ENCODE peak calls at places on chromosomes 13 and 19, in six cellular contexts. J is IMR-90, B is A549, L is heart left ventricle, N is prostate gland, O is suprapubic skin. G is an unnamed sample.

GRCh38 chr19:4969772-4970531 is 1.0 kb downstream of the KDM4B start:
- DNase-seq in J (no peak), B (no peak), L (no peak), N (no peak), O (no peak), G (no peak)

GRCh38 chr13:89214115-89214514 is 1542.9 kb downstream of the SLITRK5 start:
- DNase-seq in J (no peak), B (no peak), L (no peak), N (no peak), O (no peak), G (no peak)

GRCh38 chr13:112892759-112893569 is 76.0 kb upstream of the MCF2L start:
- DNase-seq in J (no peak), B (no peak), L (peak), N (no peak), O (no peak), G (peak)

GRCh38 chr13:28575200-28575599 is 80.3 kb upstream of the FLT1 start:
- DNase-seq in J (no peak), B (no peak), L (no peak), N (no peak), O (no peak), G (peak)

GRCh38 chr19:11963566-11964355 is 1.1 kb upstream of the ZNF763 start:
- DNase-seq in J (peak), B (no peak), L (peak), N (peak), O (peak), G (peak)

GRCh38 chr19:41928221-41928683 is at the start of gene ERFL:
- DNase-seq in J (no peak), B (no peak), L (no peak), N (no peak), O (no peak), G (no peak)

GRCh38 chr19:36573948-36574726 is 1.0 kb upstream of the ZNF529 start:
- DNase-seq in J (peak), B (no peak), L (no peak), N (no peak), O (no peak), G (peak)

GRCh38 chr19:40807147-40808020 is 8.4 kb downstream of the EGLN2 start:
- DNase-seq in J (no peak), B (peak), L (no peak), N (no peak), O (no peak), G (no peak)

GRCh38 chr19:383922-384800 is 24.8 kb downstream of the C2CD4C start:
- DNase-seq in J (no peak), B (no peak), L (peak), N (no peak), O (no peak), G (no peak)

DNA sequence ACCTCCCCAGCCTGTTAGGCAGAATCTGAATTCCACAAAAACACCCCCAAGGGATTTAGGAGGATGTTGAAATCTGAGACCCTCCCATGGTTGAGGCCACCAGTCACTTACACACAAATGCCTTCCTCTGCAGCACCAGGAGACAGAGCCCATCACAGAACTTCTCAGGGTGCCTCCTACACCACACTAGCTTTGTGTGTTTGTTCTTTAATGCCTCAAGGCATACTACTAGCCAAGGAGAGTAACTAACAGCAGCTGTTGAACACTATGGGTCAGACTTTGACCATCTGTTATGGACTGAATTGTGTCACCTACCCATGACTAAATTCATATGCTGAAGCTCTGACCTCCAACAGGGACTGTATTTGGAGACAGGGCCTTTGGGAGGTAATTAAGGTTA is 9.5 kb upstream of the MED26 start:
- DNase-seq in J (peak), B (no peak), L (no peak), N (no peak), O (no peak), G (no peak)
- H3K27ac ChIP-seq in J (no peak), B (no peak), L (no peak), N (no peak), O (no peak), G (no peak)

GRCh38 chr19:3210347-3211017 is 14.0 kb upstream of the CELF5 start:
- DNase-seq in J (no peak), B (peak), L (peak), N (no peak), O (no peak), G (peak)
- TF ChIP-seq POLR2A in J (no peak), B (no peak), L (no peak), N (no peak), O (no peak), G (no peak)

DNA sequence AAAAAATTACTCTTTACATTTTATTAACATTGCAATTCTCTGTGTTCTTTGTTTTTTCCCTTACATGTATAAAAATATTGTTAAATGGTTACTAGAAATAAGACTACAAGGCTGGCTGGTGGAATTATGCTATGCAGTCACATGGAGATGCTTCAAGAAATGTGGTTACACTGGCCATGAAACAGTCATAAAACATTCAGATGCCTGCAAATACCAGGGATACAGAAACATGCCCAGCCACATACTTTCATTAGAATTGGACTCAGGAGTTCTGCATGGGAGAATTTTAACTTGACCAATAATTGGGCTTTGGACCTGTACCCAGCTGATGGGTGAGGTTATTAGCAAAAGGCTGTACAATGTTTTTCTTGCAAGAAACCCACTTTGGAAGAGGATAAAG is 1407.7 kb upstream of the SLC10A2 start:
- DNase-seq in J (no peak), B (no peak), L (no peak), N (no peak), O (no peak), G (no peak)
- H3K4me3 ChIP-seq in J (no peak), B (no peak), L (no peak), N (no peak), O (no peak), G (no peak)

GRCh38 chr19:37909661-37910199 is 2.7 kb downstream of the SIPA1L3 start:
- DNase-seq in J (no peak), B (no peak), L (no peak), N (no peak), O (no peak), G (no peak)

GRCh38 chr19:37920591-37921450 is 13.8 kb downstream of the SIPA1L3 start:
- DNase-seq in J (no peak), B (no peak), L (no peak), N (no peak), O (no peak), G (no peak)

DNA sequence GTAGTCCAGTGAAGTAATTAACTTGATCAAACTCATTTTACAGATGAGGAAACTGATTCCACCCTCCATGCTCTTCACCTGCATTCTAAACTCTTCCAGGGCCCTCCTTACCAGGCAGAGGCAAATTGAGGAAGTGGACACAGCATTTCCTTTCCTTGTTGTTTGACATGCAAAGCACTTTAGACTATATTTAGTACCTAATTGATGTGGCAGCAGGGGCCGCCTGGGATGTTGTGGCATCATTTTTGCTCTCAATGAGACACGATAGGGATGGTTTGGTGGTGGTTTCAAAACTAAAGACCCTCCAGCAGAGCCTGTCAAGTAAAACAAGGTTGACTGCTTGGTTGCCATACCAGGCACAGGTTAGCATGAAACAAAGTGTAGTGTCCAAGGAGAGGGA is 7.9 kb downstream of the SIPA1L3 start:
- DNase-seq in J (no peak), B (no peak), L (no peak), N (no peak), O (no peak), G (no peak)
- H3K27ac ChIP-seq in J (no peak), B (no peak), L (no peak), N (no peak), O (no peak), G (peak)

DNA sequence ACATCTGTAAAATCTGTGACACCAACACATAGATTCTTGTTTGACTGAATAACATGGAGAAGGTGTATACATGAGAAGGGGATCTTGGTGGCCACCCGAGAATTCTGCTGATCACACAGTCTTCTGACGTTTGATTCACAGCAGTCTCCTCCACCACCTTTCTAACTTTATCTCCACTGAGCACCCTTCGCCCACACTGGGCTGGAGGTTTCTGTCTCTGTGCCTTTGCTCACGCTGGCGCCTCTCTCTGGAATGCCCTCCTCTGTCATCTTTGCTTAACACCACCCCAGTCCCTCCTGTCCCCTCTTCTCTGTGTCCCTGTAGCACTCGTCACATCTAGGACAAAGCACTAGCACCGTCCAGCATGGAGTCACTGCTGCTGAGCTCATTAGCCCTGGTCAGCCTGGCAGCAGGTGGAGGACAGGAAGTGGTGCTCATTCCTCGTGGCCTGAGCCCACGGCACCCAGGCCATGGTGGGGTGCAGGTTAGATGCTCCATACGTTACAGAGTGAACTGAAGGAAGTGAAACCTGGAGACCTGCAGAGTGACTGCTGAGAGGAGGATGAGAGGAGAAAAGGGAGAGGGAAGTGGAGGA is 384.6 kb downstream of the UQCRFS1 start:
- DNase-seq in J (no peak), B (no peak), L (no peak), N (no peak), O (no peak), G (no peak)
- TF ChIP-seq POLR2A in J (no peak), B (no peak), L (no peak), N (no peak), O (no peak), G (no peak)

DNA sequence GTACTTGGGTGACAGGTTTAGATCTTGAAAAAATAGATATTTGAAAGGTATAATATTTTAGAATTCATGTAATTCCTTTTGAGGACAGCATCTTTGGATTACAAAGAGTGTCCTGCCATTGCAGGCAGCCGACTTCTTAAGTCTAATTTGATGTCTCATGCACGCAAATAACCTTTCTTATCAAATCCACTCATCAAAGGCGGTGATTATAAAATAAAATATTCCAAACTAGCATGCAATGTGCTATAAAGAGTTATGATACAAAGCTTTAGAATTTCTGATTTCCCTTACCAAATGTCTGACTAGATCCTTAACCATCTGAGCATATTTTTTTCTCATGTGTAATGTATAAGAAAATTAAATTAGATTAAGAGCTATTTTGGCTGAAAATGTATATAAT is 739.3 kb downstream of the LIG4 start:
- DNase-seq in J (peak), B (no peak), L (no peak), N (no peak), O (no peak), G (no peak)
- H3K4me3 ChIP-seq in J (no peak), B (no peak), L (no peak), N (no peak), O (no peak), G (no peak)

GRCh38 chr19:2072757-2073551 is 21.9 kb upstream of the MKNK2 start:
- DNase-seq in J (no peak), B (no peak), L (no peak), N (no peak), O (no peak), G (no peak)
- H3K27ac ChIP-seq in J (no peak), B (no peak), L (no peak), N (no peak), O (no peak), G (no peak)

DNA sequence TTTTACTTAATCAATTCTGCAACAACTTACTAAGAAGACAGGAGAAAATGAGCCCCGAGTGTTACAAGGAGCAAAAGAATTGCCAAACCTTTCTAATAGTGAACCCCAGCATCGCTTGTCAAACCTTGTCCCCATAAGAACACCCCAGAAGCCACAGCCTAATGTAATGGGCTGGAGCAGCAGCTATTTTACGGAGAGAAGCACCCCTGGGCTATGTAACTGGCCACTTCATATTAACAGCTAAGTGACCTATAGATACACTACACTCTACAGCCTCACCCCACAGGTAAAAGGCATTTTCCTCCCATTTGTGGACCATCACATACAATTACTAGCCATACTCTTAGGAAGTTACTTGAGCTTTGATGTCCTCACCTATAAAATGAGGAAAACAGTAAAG is 27.3 kb upstream of the CPB2 start:
- DNase-seq in J (no peak), B (no peak), L (no peak), N (no peak), O (no peak), G (no peak)
- TF ChIP-seq POLR2A in J (no peak), B (no peak), L (no peak), N (no peak), O (no peak), G (no peak)

DNA sequence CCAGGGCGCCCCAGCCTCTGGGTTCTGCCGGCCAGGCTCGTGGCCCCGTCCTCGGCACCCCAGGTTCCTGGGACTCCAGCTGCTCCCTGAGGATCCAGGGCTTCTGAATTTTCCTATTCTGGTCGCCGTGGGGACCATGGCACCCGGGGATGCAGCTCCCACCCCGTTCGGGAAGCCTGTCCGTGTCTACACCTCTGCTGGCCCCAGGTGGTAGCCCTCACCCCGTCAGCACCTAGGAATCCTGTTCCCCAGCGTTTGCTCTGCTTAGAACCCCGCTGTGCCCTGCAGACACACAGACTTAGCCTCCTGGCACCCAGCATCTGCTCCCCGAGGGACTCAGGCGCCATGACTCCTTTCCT is 960 bp downstream of the PPFIA3 start:
- DNase-seq in J (no peak), B (no peak), L (no peak), N (no peak), O (no peak), G (no peak)
- H3K4me3 ChIP-seq in J (no peak), B (peak), L (peak), N (peak), O (peak), G (peak)

G was measured in transverse colon.